ENCODE peak calls at places on chromosome 11, in four cellular contexts. W is AG04450; C is CD4-positive, CD25-positive, alpha-beta regulatory T cell; N is prostate gland. I is an unnamed sample.

GRCh38 chr11:33172345-33172744 is 11.1 kb upstream of the CSTF3 start:
- DNase-seq in W (no peak), N (no peak), C (no peak), I (no peak)

GRCh38 chr11:134171951-134172350 is 51.8 kb downstream of the NCAPD3 start:
- DNase-seq in N (no peak), W (no peak), C (no peak), I (no peak)

GRCh38 chr11:31114437-31114836 is 255.1 kb downstream of the DCDC1 start:
- DNase-seq in C (no peak), N (peak), W (no peak), I (no peak)

GRCh38 chr11:1131033-1131911 is 26.5 kb upstream of the MUC5AC start:
- DNase-seq in N (no peak), W (no peak), C (no peak), I (no peak)

GRCh38 chr11:109960831-109961230 is 132.4 kb upstream of the ZC3H12C start:
- DNase-seq in W (peak), C (no peak), N (no peak), I (peak)

GRCh38 chr11:69652999-69653398 is 12.0 kb downstream of the CCND1 start:
- DNase-seq in N (no peak), C (no peak), W (no peak), I (no peak)

GRCh38 chr11:75762885-75763284 is 5.7 kb upstream of the DGAT2 start:
- DNase-seq in W (no peak), C (no peak), N (no peak), I (peak)

GRCh38 chr11:131412061-131412460 is 41.6 kb downstream of the NTM start:
- DNase-seq in C (no peak), W (no peak), N (no peak), I (no peak)

GRCh38 chr11:8060801-8061554 is 20.0 kb upstream of the TUB start:
- DNase-seq in W (peak), C (no peak), N (no peak), I (peak)

GRCh38 chr11:12274056-12274455 is 103.3 kb upstream of the PARVA start:
- DNase-seq in W (no peak), N (no peak), C (no peak), I (no peak)

GRCh38 chr11:9265211-9266131 is at the start of gene DENND5A:
- DNase-seq in W (peak), N (peak), C (peak), I (peak)

GRCh38 chr11:115480611-115481010 is 23.6 kb downstream of the CADM1 start:
- DNase-seq in C (no peak), N (no peak), W (no peak), I (no peak)

GRCh38 chr11:2376751-2377451 is at the start of gene CD81:
- DNase-seq in C (peak), N (no peak), W (no peak), I (no peak)

GRCh38 chr11:129249923-129250322 is 57.8 kb upstream of the ARHGAP32 start:
- DNase-seq in C (no peak), W (no peak), N (no peak), I (no peak)

GRCh38 chr11:105152556-105152955 is 13.0 kb upstream of the CARD18 start:
- DNase-seq in W (no peak), N (no peak), C (no peak), I (no peak)

GRCh38 chr11:111540114-111540920 is at the start of gene LAYN:
- DNase-seq in C (peak), W (no peak), N (peak), I (no peak)

GRCh38 chr11:32830413-32830738 is 649 bp downstream of the PRRG4 start:
- DNase-seq in C (no peak), W (no peak), N (peak), I (no peak)

GRCh38 chr11:104582431-104582830 is 315.8 kb downstream of the CASP12 start:
- DNase-seq in W (no peak), C (no peak), N (no peak), I (no peak)

GRCh38 chr11:20156280-20156875 is 3.9 kb downstream of the DBX1 start:
- DNase-seq in C (peak), W (no peak), N (no peak), I (no peak)

DNA sequence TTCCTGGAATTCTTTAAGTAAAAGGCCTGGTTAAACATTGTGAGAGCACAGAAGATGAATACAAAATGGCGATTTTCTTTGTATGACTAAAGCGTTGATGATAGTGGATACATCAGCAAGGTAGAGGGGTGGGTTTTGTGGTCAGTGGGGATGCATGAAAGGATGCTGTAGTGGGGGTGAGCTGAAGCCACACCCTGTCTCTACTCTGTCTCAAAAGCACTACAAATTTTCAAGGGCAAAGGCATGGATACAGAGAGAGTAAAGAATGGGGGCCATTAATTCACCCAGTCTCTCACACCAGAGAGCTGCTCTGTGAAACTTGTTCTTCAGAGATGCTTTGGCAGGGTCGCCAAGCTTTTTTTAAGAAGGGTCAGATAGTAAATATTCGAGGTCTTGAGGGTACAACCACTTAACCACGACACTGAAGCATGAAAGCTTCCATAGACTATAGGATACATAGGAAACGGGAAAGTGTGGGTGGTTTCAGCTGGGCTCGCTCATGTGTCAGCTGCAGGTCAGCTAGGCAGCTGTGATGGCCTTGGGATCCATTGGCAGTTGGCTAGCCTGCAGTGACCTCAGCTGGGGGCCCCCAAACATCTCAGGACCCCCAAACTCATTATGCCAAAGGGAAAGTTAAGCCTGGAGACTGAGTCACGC is 8.3 kb downstream of the TMEM138 start:
- DNase-seq in N (no peak), C (no peak), W (no peak), I (no peak)
- H3K4me3 ChIP-seq in N (no peak), C (no peak), W (no peak), I (no peak)

GRCh38 chr11:66266378-66267038 is 1.9 kb upstream of the RAB1B start:
- DNase-seq in N (no peak), C (no peak), W (no peak), I (no peak)
- H3K4me3 ChIP-seq in N (no peak), C (no peak), W (peak), I (peak)

GRCh38 chr11:68040957-68041591 is 2.2 kb downstream of the TCIRG1 start:
- DNase-seq in N (no peak), C (no peak), W (no peak), I (no peak)
- H3K4me3 ChIP-seq in N (peak), C (no peak), W (peak), I (peak)

DNA sequence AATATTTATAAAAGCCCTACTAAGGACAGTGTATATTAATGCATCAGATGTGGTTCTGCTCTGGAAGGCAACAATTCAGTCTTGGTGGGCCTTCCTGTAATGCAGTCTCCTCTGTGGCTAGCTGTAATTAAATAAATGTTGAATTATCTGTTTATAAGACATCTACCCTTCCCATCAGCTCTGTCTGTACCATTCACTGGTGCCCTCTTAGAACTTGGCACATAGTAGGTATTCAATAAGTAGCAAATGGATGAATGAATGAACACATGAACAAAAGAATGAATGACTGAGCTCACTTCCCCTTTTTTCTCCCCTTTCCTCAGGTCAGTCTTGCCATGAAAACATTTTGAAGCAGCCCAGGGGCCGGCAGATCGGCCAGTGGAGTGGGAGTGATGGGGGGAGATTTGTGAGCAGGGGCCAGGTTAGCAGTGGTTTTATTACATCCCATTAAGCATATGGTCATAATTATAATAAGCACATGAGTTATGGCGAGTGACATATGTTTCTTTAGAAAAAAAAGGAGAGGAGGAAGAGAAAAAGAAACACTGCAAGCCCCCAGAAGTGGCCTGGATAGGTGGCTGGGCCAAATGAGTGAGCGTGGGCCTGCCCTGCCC is 48.7 kb upstream of the CD82 start:
- DNase-seq in N (no peak), W (no peak), C (no peak), I (no peak)
- H3K4me3 ChIP-seq in N (no peak), W (no peak), C (no peak), I (no peak)

GRCh38 chr11:58928082-58928574 is 11.2 kb upstream of the GLYATL1 start:
- DNase-seq in W (no peak), N (no peak), C (no peak), I (no peak)

GRCh38 chr11:58928691-58929090 is 10.6 kb upstream of the GLYATL1 start:
- DNase-seq in C (no peak), W (no peak), N (no peak), I (no peak)

GRCh38 chr11:58926695-58927094 is 12.6 kb upstream of the GLYATL1 start:
- DNase-seq in W (peak), C (no peak), N (no peak), I (no peak)

GRCh38 chr11:58926251-58926650 is 13.0 kb upstream of the GLYATL1 start:
- DNase-seq in W (peak), C (no peak), N (peak), I (no peak)

GRCh38 chr11:58927393-58928081 is 11.8 kb upstream of the GLYATL1 start:
- DNase-seq in W (peak), N (peak), C (peak), I (no peak)
- H3K4me3 ChIP-seq in W (peak), N (peak), C (no peak), I (no peak)

GRCh38 chr11:47184711-47185304 is 1.4 kb downstream of the PACSIN3 start:
- DNase-seq in N (no peak), C (no peak), W (no peak), I (no peak)
- H3K4me3 ChIP-seq in N (peak), C (no peak), W (peak), I (peak)

GRCh38 chr11:63608353-63609345 is 5.6 kb downstream of the PLAAT3 start:
- DNase-seq in C (no peak), W (no peak), N (no peak), I (no peak)
- H3K4me3 ChIP-seq in C (no peak), W (no peak), N (no peak), I (no peak)

DNA sequence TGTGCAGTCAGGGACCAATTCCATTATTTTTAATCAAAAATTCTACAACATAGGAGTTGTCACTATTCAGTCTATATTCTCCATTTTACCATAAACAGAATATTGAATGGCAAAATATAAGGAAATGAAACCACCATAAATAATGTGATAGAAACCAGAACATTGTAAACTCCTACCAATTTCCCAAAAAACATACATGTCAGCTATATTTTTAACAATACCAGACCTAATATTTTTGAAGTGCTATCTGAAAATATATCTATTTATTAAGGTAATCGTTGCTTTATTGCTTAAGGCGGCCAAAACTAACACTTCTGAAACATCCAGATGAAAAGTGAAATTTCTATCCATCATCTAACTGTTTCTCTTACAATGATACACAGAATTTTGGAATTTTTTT is 123.0 kb upstream of the C11orf58 start:
- DNase-seq in C (no peak), N (no peak), W (no peak), I (no peak)
- H3K4me3 ChIP-seq in C (no peak), N (no peak), W (no peak), I (no peak)

I was measured in skeletal muscle cell.